ENCODE peak calls at places on chromosomes 2 and 18, in four cellular contexts. L is transverse colon, O is brain microvascular endothelial cell, V is astrocyte of the spinal cord. I is an unnamed sample.

GRCh38 chr2:168545439-168546082 is 89.5 kb downstream of the CERS6 start:
- DNase-seq in V (peak), L (no peak), O (peak), I (peak)

GRCh38 chr2:238334885-238335284 is 14.6 kb downstream of the TRAF3IP1 start:
- DNase-seq in L (no peak), O (no peak), V (no peak), I (no peak)

GRCh38 chr18:36025025-36025424 is 42.3 kb downstream of the RPRD1A start:
- DNase-seq in V (no peak), L (no peak), O (no peak), I (no peak)

GRCh38 chr2:19235308-19235707 is 123.1 kb downstream of the OSR1 start:
- DNase-seq in O (no peak), V (peak), L (no peak), I (no peak)

GRCh38 chr2:41934323-41935003 is 113.4 kb upstream of the PKDCC start:
- DNase-seq in O (peak), V (peak), L (no peak), I (no peak)

GRCh38 chr18:44795241-44795640 is 114.6 kb downstream of the SETBP1 start:
- DNase-seq in O (no peak), L (no peak), V (no peak), I (no peak)

GRCh38 chr2:224222320-224222719 is 179.6 kb downstream of the FAM124B start:
- DNase-seq in L (no peak), O (peak), V (peak), I (no peak)

GRCh38 chr18:34942276-34942675 is 98.9 kb upstream of the MAPRE2 start:
- DNase-seq in V (no peak), L (no peak), O (peak), I (no peak)

GRCh38 chr2:127421871-127422618 is 3.8 kb downstream of the PROC start:
- DNase-seq in O (no peak), V (no peak), L (no peak), I (no peak)

GRCh38 chr2:74766780-74767179 is 67.1 kb upstream of the HK2 start:
- DNase-seq in V (no peak), L (no peak), O (no peak), I (no peak)

GRCh38 chr2:85844486-85844885 is 44.3 kb downstream of the ST3GAL5 start:
- DNase-seq in O (no peak), L (no peak), V (no peak), I (no peak)

GRCh38 chr2:182280128-182280527 is 146.7 kb downstream of the PDE1A start:
- DNase-seq in V (peak), O (peak), L (no peak), I (no peak)

GRCh38 chr2:191649519-191649918 is 28.4 kb upstream of the NABP1 start:
- DNase-seq in O (no peak), L (no peak), V (no peak), I (no peak)

GRCh38 chr2:205040323-205040722 is 495.0 kb downstream of the PARD3B start:
- DNase-seq in L (no peak), V (no peak), O (no peak), I (no peak)

GRCh38 chr18:54532222-54532621 is 58.8 kb upstream of the DYNAP start:
- DNase-seq in L (no peak), O (no peak), V (no peak), I (peak)

GRCh38 chr2:129170570-129170969 is 808.9 kb upstream of the RAB6C start:
- DNase-seq in V (no peak), O (no peak), L (no peak), I (no peak)

GRCh38 chr18:23935804-23936203 is 78.8 kb upstream of the TTC39C start:
- DNase-seq in L (peak), O (no peak), V (no peak), I (no peak)

GRCh38 chr2:1518501-1518821 is 105.2 kb downstream of the TPO start:
- DNase-seq in O (no peak), L (no peak), V (no peak), I (no peak)

GRCh38 chr18:8426401-8426800 is 182.8 kb upstream of the RAB12 start:
- DNase-seq in L (no peak), O (no peak), V (no peak), I (peak)

GRCh38 chr2:3035385-3036050 is 342.1 kb downstream of the EIPR1 start:
- DNase-seq in L (no peak), V (no peak), O (no peak), I (no peak)

GRCh38 chr2:237662671-237663093 is 35.3 kb downstream of the LRRFIP1 start:
- DNase-seq in O (peak), L (peak), V (peak), I (peak)

GRCh38 chr2:768484-768883 is 91.3 kb upstream of the TMEM18 start:
- DNase-seq in V (no peak), O (no peak), L (no peak), I (no peak)

GRCh38 chr2:3606370-3607124 is 11.6 kb downstream of the COLEC11 start:
- DNase-seq in L (no peak), O (no peak), V (no peak), I (no peak)

GRCh38 chr2:191728710-191729597 is 51.0 kb downstream of the NABP1 start:
- DNase-seq in L (no peak), V (peak), O (no peak), I (no peak)

GRCh38 chr2:86000131-86000937 is 105.4 kb downstream of the POLR1A start:
- DNase-seq in V (no peak), O (no peak), L (no peak), I (no peak)

GRCh38 chr2:31319391-31320175 is 85.6 kb downstream of the EHD3 start:
- DNase-seq in V (peak), L (peak), O (peak), I (no peak)

GRCh38 chr2:8529706-8530277 is 152.1 kb upstream of the ID2 start:
- DNase-seq in V (no peak), O (no peak), L (no peak), I (no peak)

GRCh38 chr2:206069417-206069816 is 16.6 kb downstream of the INO80D start:
- DNase-seq in L (no peak), O (no peak), V (no peak), I (no peak)

DNA sequence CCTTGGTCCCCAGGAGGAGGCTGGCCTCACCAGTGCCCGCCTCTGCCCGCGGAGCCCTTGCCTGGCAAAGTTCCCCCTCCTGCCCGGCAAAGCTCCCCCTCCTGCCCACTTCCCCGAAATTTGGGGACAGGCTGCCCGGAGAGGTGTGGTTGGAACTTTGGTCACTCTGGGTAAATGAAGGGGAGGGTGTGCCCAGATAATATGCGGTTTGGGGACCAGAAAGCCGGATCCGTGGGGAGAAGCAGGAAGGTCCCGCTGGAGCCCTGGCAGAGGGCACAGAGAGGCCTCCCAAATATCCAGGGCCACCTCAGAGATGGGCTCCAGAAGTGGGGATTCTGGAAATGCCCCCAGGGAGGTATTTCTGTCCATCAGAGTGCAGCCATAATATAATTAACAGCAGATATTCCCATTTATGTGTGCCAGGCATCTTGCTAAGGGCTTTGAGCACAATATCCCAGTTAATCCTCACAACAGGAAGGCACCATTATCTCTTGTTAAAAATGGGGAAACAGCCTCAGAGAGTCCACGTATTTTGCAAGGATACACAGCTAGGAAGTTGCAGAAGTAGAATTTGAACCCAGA is 848 bp downstream of the STEAP3 start:
- DNase-seq in L (peak), V (no peak), O (no peak), I (no peak)
- H3K4me3 ChIP-seq in L (peak), V (peak), O (peak), I (peak)

DNA sequence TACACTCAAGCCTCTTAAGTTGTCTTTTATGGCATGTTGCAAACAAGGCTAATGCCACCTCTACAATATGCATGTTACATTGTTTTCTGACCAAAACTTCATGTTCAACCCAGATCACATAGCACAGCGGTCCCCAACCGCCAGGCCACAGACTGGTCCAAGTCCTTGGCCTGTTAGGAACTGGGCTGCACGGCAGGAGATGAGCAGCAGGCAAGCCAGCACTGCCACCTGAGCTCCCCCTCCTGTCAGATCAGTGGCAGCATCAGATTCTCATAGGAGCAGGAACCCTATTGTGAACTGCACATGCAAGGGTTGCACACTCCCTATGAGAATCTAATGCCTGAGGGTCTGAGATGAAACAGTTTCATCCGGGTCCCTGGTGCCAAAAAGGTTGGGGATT is 324.8 kb upstream of the CHAC2 start:
- DNase-seq in L (peak), O (no peak), V (no peak), I (peak)
- TF ChIP-seq CTCF in L (no peak), O (peak), V (peak), I (peak)

GRCh38 chr18:10101729-10102128 is 187.9 kb downstream of the VAPA start:
- DNase-seq in L (no peak), V (no peak), O (no peak), I (no peak)

GRCh38 chr18:10095356-10095755 is 181.5 kb downstream of the VAPA start:
- DNase-seq in L (no peak), V (no peak), O (no peak), I (no peak)

GRCh38 chr18:10100236-10100635 is 186.4 kb downstream of the VAPA start:
- DNase-seq in O (no peak), L (no peak), V (no peak), I (no peak)

GRCh38 chr18:10099539-10100140 is 185.8 kb downstream of the VAPA start:
- DNase-seq in V (no peak), O (no peak), L (no peak), I (no peak)

DNA sequence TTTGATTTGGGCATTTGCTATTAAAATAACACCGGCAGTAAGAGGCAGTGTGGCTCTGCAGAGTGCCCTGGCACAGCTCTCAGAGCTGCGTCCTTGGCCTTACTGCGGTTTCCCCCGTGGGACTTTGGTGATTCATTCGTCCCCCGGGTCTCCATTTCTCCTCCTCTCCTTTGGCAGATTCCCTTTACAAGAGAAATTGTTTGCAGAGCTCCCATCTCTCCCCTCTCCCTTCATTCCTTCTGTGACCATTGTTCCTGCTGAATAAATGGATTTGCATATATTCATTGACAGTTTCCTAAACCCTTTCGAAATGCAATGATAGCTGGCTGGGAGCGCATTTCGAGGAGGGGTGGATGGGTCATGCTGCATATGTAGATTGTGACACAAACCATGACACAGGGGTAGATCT is 187.5 kb downstream of the VAPA start:
- DNase-seq in L (no peak), O (peak), V (peak), I (no peak)
- H3K4me3 ChIP-seq in L (no peak), O (no peak), V (no peak), I (no peak)

DNA sequence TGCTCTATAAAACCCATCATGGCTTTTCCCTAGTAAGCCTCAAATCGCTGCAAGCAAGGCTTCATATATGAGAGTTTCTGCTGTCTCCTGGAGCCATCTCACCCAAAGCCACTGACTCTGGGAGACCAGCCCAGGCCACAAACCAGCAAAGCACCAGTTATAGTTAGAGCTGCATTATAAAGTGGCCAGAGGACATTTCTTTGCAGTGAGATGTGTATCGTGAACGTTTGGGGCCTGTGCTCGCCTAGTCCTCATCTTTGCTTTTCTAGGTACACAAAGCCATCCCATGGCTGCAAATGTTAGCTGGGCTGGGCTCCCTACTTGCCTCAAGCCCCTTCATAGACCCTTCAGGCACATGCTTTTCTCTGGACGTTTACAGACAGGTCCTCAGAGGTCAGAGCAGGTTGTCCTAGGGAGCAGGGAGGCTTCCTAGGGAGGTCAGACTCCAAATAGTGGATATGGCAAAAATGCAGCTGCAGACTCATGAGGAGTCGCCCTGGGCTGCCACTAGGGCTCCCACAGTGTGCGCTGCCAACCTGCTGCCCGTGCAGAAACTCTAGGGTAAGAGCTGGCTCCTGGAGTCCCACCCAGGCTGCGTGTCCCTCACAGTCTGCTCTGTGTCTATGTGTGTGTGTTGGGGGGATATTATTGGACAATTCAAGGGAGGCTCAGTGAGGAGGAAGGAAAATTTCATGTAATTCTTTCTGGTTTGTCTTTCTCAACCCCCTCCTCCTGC is 141.0 kb downstream of the RPIA start:
- DNase-seq in V (no peak), O (no peak), L (peak), I (no peak)
- TF ChIP-seq CTCF in V (no peak), O (no peak), L (no peak), I (no peak)

DNA sequence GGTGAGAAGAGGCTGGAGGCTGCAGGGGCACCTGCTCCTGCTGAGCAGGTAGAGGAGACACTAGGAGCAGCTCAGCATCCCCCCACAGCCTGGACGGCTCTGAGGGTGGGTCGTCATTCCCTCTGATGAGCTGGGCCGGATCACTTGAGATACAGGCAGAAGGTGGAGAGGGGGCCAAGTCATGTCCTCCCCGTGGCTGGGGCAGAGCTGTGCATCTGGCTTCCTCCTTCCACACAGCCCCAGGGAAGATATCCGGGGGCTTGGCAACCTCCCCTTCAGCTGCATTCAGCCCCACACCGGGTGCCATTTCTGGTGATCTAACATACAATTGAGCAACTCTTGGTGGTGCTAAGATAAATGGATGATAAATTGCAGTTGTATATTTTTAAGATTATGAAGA is 236.9 kb downstream of the LDLRAD4 start:
- DNase-seq in V (no peak), L (no peak), O (no peak), I (no peak)
- H3K4me3 ChIP-seq in V (no peak), L (no peak), O (no peak), I (no peak)

GRCh38 chr18:37335337-37335736 is 230.3 kb downstream of the CELF4 start:
- DNase-seq in L (no peak), O (no peak), V (peak), I (peak)
- TF ChIP-seq CTCF in L (no peak), O (peak), V (peak), I (no peak)

DNA sequence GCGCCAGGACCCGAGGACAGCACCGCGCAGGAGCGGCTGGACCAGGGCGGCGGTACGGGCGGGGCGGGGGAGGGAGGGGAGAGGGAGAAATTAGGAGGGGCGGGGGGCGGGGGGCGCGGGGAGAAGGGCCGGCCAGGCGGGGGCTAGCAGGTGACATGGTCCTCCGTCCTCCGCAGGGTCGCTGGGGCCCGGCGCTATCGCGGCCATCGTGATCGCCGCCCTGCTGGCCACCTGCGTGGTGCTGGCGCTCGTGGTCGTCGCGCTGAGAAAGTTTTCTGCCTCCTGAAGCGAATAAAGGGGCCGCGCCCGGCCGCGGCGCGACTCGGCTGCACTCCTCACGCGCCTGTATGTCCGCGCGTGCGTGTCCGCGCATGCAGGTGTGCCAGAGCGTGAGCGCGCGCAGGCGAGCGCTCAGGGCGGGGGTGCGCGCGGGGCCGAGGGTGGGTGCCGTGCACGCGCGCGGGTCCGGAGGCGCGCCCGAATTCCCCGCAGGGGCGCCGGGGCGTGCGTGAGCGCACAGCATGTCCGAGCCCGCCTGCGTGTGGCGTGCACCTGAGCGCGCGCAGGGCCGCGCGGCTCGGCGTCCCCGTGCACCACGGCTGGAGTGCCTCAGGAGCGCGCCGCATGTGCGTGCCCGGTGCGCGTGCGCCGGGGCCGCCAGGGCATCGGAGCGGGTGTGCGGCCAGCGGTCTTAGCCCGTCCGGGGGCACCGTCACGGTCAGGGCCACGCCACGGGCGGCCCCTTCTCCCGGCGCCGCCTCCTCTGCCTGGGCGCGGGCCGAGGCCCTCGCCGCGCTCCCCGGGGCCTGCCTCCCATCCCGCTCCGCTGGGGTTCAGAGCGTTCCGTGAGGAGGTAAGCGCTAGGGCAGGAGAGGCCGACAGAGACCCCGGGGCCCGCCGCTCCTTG is 6.3 kb downstream of the SNORC start:
- DNase-seq in L (peak), V (no peak), O (no peak), I (no peak)
- H3K4me3 ChIP-seq in L (peak), V (peak), O (peak), I (no peak)

DNA sequence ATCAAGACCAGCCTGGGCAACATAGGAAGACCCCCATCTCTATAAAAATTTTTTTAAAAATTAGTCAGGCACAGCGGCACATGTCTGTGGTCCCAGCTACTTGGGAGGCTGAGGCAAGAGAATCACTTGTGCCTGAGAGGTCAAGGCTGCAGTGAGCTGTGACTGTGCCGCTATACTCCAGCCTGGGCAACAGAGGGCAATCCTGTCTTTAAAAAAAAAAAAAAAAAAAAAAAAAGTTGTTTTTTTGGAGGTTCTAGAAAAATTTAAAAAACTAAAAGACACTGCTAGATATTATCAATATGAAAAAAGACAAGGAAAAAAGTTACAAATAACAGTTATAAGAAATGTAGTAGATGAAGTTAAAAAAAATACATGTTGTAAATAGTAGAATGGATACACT is 56.1 kb upstream of the C2orf15 start:
- DNase-seq in L (no peak), O (no peak), V (no peak), I (peak)
- TF ChIP-seq CTCF in L (peak), O (peak), V (peak), I (peak)

I was measured in Caco-2.